ENCODE peak calls at places on chromosomes 2 and 18, in nine cellular contexts. P is CD8-positive, alpha-beta memory T cell; U is A549; Z is H9; W is GM23248; A is mucosa of descending colon; J is body of pancreas; O is neural progenitor cell; C is ovary. N is an unnamed sample. For H3K4me1, the result is how much of the 10 kb centered on the place peaks cover.

GRCh38 chr2:144259332-144259731 is 260.6 kb downstream of the ZEB2 start:
- DNase-seq in U (no peak), A (no peak), P (no peak), O (no peak), C (no peak), J (no peak), W (no peak), Z (no peak), N (no peak)

GRCh38 chr18:73261923-73262322 is 394.1 kb upstream of the NETO1 start:
- DNase-seq in U (no peak), C (no peak), J (no peak), Z (no peak), P (no peak), W (no peak), A (no peak), O (no peak), N (no peak)

GRCh38 chr2:169363570-169364150 is 1.3 kb upstream of the LRP2 start:
- DNase-seq in U (peak), O (peak), Z (peak), W (peak), P (peak), A (peak), C (peak), J (peak), N (peak)

GRCh38 chr2:64998658-64999061 is 9.5 kb downstream of the SLC1A4 start:
- DNase-seq in W (peak), U (no peak), J (peak), P (no peak), A (no peak), C (no peak), O (no peak), Z (no peak), N (no peak)

GRCh38 chr2:183105402-183106134 is 18.7 kb upstream of the NUP35 start:
- DNase-seq in O (no peak), C (no peak), A (no peak), W (peak), P (no peak), Z (no peak), U (peak), J (no peak), N (no peak)

GRCh38 chr2:20384949-20385348 is 34.3 kb upstream of the PUM2 start:
- DNase-seq in W (no peak), U (no peak), P (no peak), A (peak), Z (no peak), J (no peak), O (no peak), C (no peak), N (no peak)

GRCh38 chr2:221049950-221050349 is 522.2 kb downstream of the EPHA4 start:
- DNase-seq in P (no peak), O (no peak), W (no peak), Z (no peak), A (no peak), C (no peak), U (no peak), J (no peak), N (no peak)

GRCh38 chr2:101113441-101114267 is 37.5 kb downstream of the TBC1D8 start:
- DNase-seq in Z (peak), P (no peak), A (peak), U (peak), O (no peak), C (no peak), J (peak), W (peak), N (no peak)

GRCh38 chr2:27891063-27891819 is 712 bp downstream of the BABAM2 start:
- DNase-seq in P (peak), W (peak), A (peak), O (peak), U (peak), J (peak), C (peak), Z (no peak), N (peak)

GRCh38 chr2:173193925-173194324 is 118.3 kb downstream of the MAP3K20 start:
- DNase-seq in U (no peak), Z (no peak), O (peak), W (peak), A (no peak), C (no peak), P (no peak), J (no peak), N (no peak)

GRCh38 chr2:103289101-103289725 is 527.4 kb downstream of the TMEM182 start:
- DNase-seq in O (peak), P (no peak), U (no peak), Z (no peak), W (no peak), C (no peak), J (no peak), A (no peak), N (no peak)

GRCh38 chr2:240147911-240148587 is 7.6 kb upstream of the OTOS start:
- DNase-seq in J (no peak), A (no peak), Z (no peak), C (no peak), P (no peak), U (no peak), W (peak), O (no peak), N (no peak)

GRCh38 chr2:870426-870825 is 80.2 kb upstream of the SNTG2 start:
- DNase-seq in W (no peak), Z (no peak), O (no peak), A (no peak), C (no peak), U (no peak), J (no peak), P (no peak), N (no peak)

GRCh38 chr2:871175-871727 is 79.4 kb upstream of the SNTG2 start:
- DNase-seq in Z (peak), C (no peak), J (no peak), W (no peak), U (no peak), O (no peak), P (no peak), A (no peak), N (no peak)

GRCh38 chr2:869357-869871 is 81.2 kb upstream of the SNTG2 start:
- DNase-seq in A (no peak), W (no peak), P (no peak), C (no peak), Z (no peak), U (no peak), O (no peak), J (no peak), N (no peak)

GRCh38 chr2:871926-872680 is 78.5 kb upstream of the SNTG2 start:
- DNase-seq in U (no peak), J (no peak), C (no peak), P (no peak), Z (peak), W (no peak), O (no peak), A (no peak), N (no peak)

GRCh38 chr2:869894-870293 is 80.8 kb upstream of the SNTG2 start:
- DNase-seq in C (no peak), O (no peak), P (no peak), A (no peak), J (no peak), W (no peak), U (no peak), Z (no peak), N (no peak)
- H3K4me1 ChIP-seq in C (under half), O (under half), P (under half), A (under half), J (under half), W (under half), U (under half), Z (under half), N (under half)

GRCh38 chr2:18154259-18154658 is 275.8 kb downstream of the KCNS3 start:
- DNase-seq in A (no peak), J (no peak), W (no peak), Z (no peak), U (no peak), C (no peak), O (no peak), P (no peak), N (no peak)

GRCh38 chr2:18154812-18155211 is 276.3 kb downstream of the KCNS3 start:
- DNase-seq in C (no peak), J (no peak), A (no peak), P (no peak), O (no peak), W (no peak), U (no peak), Z (no peak), N (no peak)

GRCh38 chr2:18156421-18156820 is 278.0 kb downstream of the KCNS3 start:
- DNase-seq in O (no peak), Z (no peak), U (no peak), A (no peak), P (no peak), W (no peak), J (no peak), C (no peak), N (no peak)

GRCh38 chr2:18153741-18154140 is 275.3 kb downstream of the KCNS3 start:
- DNase-seq in O (no peak), C (no peak), J (no peak), Z (no peak), P (no peak), W (no peak), U (no peak), A (no peak), N (no peak)

GRCh38 chr2:18156002-18156401 is 277.5 kb downstream of the KCNS3 start:
- DNase-seq in U (no peak), J (no peak), C (no peak), P (no peak), O (no peak), Z (no peak), W (no peak), A (no peak), N (no peak)
- H3K4me1 ChIP-seq in U (under half), J (under half), C (under half), P (under half), O (under half), Z (under half), W (under half), A (under half), N (under half)

GRCh38 chr2:218002103-218002502 is 692 bp downstream of the TNS1 start:
- DNase-seq in O (no peak), Z (no peak), A (no peak), P (no peak), U (no peak), W (peak), C (no peak), J (no peak), N (no peak)
- H3K4me1 ChIP-seq in O (under half), Z (under half), A (under half), P (under half), U (half or more), W (half or more), C (under half), J (half or more), N (under half)

GRCh38 chr2:98709530-98709929 is 21.4 kb downstream of the MGAT4A start:
- DNase-seq in P (no peak), O (no peak), Z (no peak), U (no peak), W (no peak), C (no peak), A (no peak), J (peak), N (no peak)

GRCh38 chr2:98713332-98714015 is 17.5 kb downstream of the MGAT4A start:
- DNase-seq in P (no peak), C (no peak), U (no peak), W (no peak), O (no peak), A (no peak), Z (no peak), J (no peak), N (no peak)

GRCh38 chr2:98708396-98709186 is 22.3 kb downstream of the MGAT4A start:
- DNase-seq in U (no peak), W (no peak), Z (no peak), A (no peak), J (no peak), O (no peak), C (no peak), P (no peak), N (no peak)

GRCh38 chr2:98710709-98711108 is 20.2 kb downstream of the MGAT4A start:
- DNase-seq in Z (no peak), A (no peak), J (no peak), U (no peak), P (no peak), O (no peak), W (no peak), C (no peak), N (no peak)

GRCh38 chr2:98712145-98712544 is 18.8 kb downstream of the MGAT4A start:
- DNase-seq in J (no peak), C (no peak), W (no peak), U (no peak), Z (no peak), O (no peak), A (no peak), P (no peak), N (no peak)
- H3K4me1 ChIP-seq in J (half or more), C (under half), W (under half), U (under half), Z (under half), O (under half), A (under half), P (half or more), N (under half)

DNA sequence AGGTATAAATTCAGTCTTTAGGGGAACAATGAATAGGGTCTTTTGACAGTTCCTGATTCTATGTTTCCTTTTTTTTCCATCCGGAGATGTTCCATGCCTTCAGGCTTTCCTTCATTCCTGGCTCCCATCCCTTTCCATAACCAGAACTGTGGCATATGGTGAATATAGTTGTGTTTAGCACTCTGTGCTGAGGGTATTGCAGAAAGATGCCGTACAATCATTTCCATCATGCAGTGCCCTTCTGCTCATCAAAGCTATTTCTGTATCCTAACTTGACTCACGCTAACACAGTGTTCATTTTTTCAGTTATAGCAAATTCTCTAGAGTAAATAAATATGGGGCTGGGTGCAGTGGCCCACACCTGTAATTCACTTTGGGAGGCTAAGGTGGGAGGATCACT is 131.9 kb upstream of the EML6 start:
- DNase-seq in C (no peak), U (no peak), W (no peak), Z (no peak), A (no peak), O (no peak), P (no peak), J (no peak), N (no peak)
- H3K4me1 ChIP-seq in C (under half), U (half or more), W (under half), Z (under half), A (under half), O (under half), P (half or more), J (half or more), N (under half)

GRCh38 chr2:16105664-16106281 is 165.4 kb downstream of the MYCN start:
- DNase-seq in P (no peak), Z (peak), A (no peak), C (no peak), U (no peak), O (peak), W (no peak), J (no peak), N (no peak)
- H3K4me1 ChIP-seq in P (under half), Z (under half), A (under half), C (under half), U (under half), O (under half), W (under half), J (under half), N (under half)

DNA sequence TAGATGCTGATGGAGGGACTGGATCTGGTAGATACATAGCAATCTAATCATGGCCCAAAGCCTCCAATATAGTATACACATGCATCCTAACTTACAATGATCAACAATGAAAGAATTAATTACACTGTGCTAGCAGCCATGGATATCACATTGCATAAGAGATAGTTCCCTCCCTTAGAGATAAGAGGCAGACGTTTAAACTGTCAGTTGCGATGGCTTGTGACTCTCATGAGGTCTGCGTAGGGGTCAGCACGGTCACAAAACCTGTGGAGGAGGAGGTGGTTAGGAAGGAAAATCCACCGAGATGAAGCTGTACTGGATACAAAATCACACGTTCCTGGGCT is 817 bp upstream of the RALB start:
- DNase-seq in A (no peak), C (no peak), P (no peak), W (no peak), U (no peak), Z (no peak), O (no peak), J (no peak), N (no peak)
- H3K4me1 ChIP-seq in A (under half), C (under half), P (under half), W (under half), U (under half), Z (under half), O (under half), J (under half), N (under half)